ENCODE peak calls at places on chromosomes 7 and 10, in four cellular contexts. V, N, Z and W are unnamed samples.

GRCh38 chr7:158957921-158958471 is 101.6 kb downstream of the DYNC2I1 start:
- DNase-seq in Z (no peak), V (peak), N (no peak), W (no peak)

GRCh38 chr10:102522874-102523249 is 19.1 kb downstream of the SUFU start:
- DNase-seq in Z (no peak), V (no peak), N (no peak), W (no peak)

GRCh38 chr7:144513332-144513731 is 109.8 kb upstream of the NOBOX start:
- DNase-seq in Z (peak), N (no peak), V (no peak), W (no peak)

GRCh38 chr7:155741805-155742204 is 70.5 kb downstream of the SHH start:
- DNase-seq in N (peak), V (peak), Z (no peak), W (no peak)

GRCh38 chr7:77570330-77571011 is 33.4 kb downstream of the PTPN12 start:
- DNase-seq in V (no peak), Z (peak), N (no peak), W (no peak)

GRCh38 chr7:101614939-101615302 is 14.2 kb downstream of the MYL10 start:
- DNase-seq in V (peak), N (no peak), Z (peak), W (peak)

GRCh38 chr10:119190353-119190752 is 11.7 kb upstream of the PRDX3 start:
- DNase-seq in N (no peak), Z (peak), V (no peak), W (no peak)

GRCh38 chr10:74924251-74924954 is 98.0 kb downstream of the KAT6B start:
- DNase-seq in Z (peak), N (no peak), V (no peak), W (no peak)

GRCh38 chr7:23353172-23353571 is 54.0 kb downstream of the MALSU1 start:
- DNase-seq in V (no peak), N (no peak), Z (no peak), W (no peak)

GRCh38 chr7:12827920-12828319 is 140.5 kb downstream of the ARL4A start:
- DNase-seq in V (no peak), Z (peak), N (no peak), W (no peak)

GRCh38 chr7:90654718-90655427 is 58.8 kb downstream of the CDK14 start:
- DNase-seq in V (no peak), N (no peak), Z (no peak), W (no peak)
- H3K4me3 ChIP-seq in V (no peak), N (no peak), Z (no peak), W (no peak)

GRCh38 chr7:151126500-151127137 is 40.3 kb downstream of the AGAP3 start:
- DNase-seq in V (peak), Z (no peak), N (no peak), W (no peak)
- H3K4me3 ChIP-seq in V (no peak), Z (no peak), N (peak), W (peak)

GRCh38 chr10:26696786-26697162 is 727 bp upstream of the PDSS1 start:
- DNase-seq in Z (peak), N (no peak), V (no peak), W (no peak)
- H3K4me3 ChIP-seq in Z (peak), N (peak), V (peak), W (peak)

GRCh38 chr10:80356563-80356999 is at the start of the genes DYDC1 and DYDC2:
- DNase-seq in Z (peak), V (peak), N (no peak), W (no peak)
- H3K4me3 ChIP-seq in Z (peak), V (peak), N (peak), W (peak)

GRCh38 chr7:157690833-157691382 is 354.1 kb downstream of the DNAJB6 start:
- DNase-seq in Z (peak), N (no peak), V (no peak), W (peak)
- H3K4me3 ChIP-seq in Z (peak), N (peak), V (peak), W (peak)